ENCODE peak calls at places on chromosome 22, in nine cellular contexts. D is left colon; V is upper lobe of right lung; M is right cardiac atrium; Y is lower lobe of right lung; T is CD4-positive, alpha-beta T cell; F is stimulated activated effector memory CD8-positive, alpha-beta T cell treated with anti-CD3 and anti-CD28 coated beads, Interleukin-12 subunit alpha, Interleukin-12 subunit beta, amount 100 ng/mL, for 72 hours; X is activated T-cell treated with anti-CD3 and anti-CD28 coated beads, Interleukin-2, amount 50 U/mL, for 72 hours; E is left cardiac atrium. U is an unnamed sample.

GRCh38 chr22:44068422-44069191 is 44.5 kb downstream of the PARVB start:
- ATAC-seq in D (no peak), V (peak; percentile 81), M (peak; percentile 32), Y (peak; percentile 82), T (peak; percentile 21), F (peak; percentile 43), X (peak; percentile 35), E (peak; percentile 57), U (peak; percentile 86)

GRCh38 chr22:20996031-20996410 is 5.9 kb downstream of the THAP7 start:
- ATAC-seq in D (no peak), V (no peak), M (no peak), Y (no peak), T (no peak), F (no peak), X (no peak), E (no peak), U (no peak)

GRCh38 chr22:41305646-41306045 is 4.3 kb downstream of the ZC3H7B start:
- ATAC-seq in D (no peak), V (no peak), M (no peak), Y (no peak), T (no peak), F (no peak), X (no peak), E (peak; percentile 37), U (no peak)

GRCh38 chr22:45201678-45202332 is 38.1 kb downstream of the NUP50 start:
- ATAC-seq in D (peak; percentile 28), V (peak; percentile 4), M (no peak), Y (no peak), T (no peak), F (no peak), X (no peak), E (no peak), U (no peak)

GRCh38 chr22:33512961-33513360 is 407.3 kb downstream of the LARGE1 start:
- ATAC-seq in D (no peak), V (no peak), M (no peak), Y (no peak), T (no peak), F (no peak), X (no peak), E (no peak), U (no peak)

GRCh38 chr22:38026130-38027111 is 30.8 kb upstream of the PICK1 start:
- ATAC-seq in D (no peak), V (no peak), M (peak; percentile 14), Y (no peak), T (no peak), F (no peak), X (no peak), E (no peak), U (peak; percentile 40)

GRCh38 chr22:40232624-40233023 is 54.9 kb downstream of the TNRC6B start:
- ATAC-seq in D (no peak), V (no peak), M (no peak), Y (no peak), T (no peak), F (no peak), X (no peak), E (no peak), U (no peak)

GRCh38 chr22:35631597-35631996 is 14.5 kb upstream of the MB start:
- ATAC-seq in D (peak; percentile 47), V (peak; percentile 36), M (no peak), Y (peak; percentile 43), T (no peak), F (peak; percentile 40), X (peak; percentile 25), E (no peak), U (peak; percentile 53)

GRCh38 chr22:30183861-30184278 is 62.7 kb downstream of the LIF start:
- ATAC-seq in D (no peak), V (no peak), M (no peak), Y (no peak), T (no peak), F (peak; percentile 87), X (peak; percentile 76), E (no peak), U (no peak)

GRCh38 chr22:50192825-50193204 is 7.1 kb downstream of the TRABD start:
- ATAC-seq in D (no peak), V (no peak), M (no peak), Y (no peak), T (peak; percentile 40), F (no peak), X (no peak), E (no peak), U (peak; percentile 12)

GRCh38 chr22:23774922-23775436 is 2.3 kb downstream of the MMP11 start:
- ATAC-seq in D (no peak), V (no peak), M (no peak), Y (no peak), T (no peak), F (no peak), X (no peak), E (peak; percentile 10), U (no peak)

GRCh38 chr22:32958021-32958420 is 100.2 kb downstream of the SYN3 start:
- ATAC-seq in D (no peak), V (no peak), M (peak; percentile 49), Y (no peak), T (no peak), F (no peak), X (no peak), E (peak; percentile 54), U (no peak)

GRCh38 chr22:25781801-25782200 is 39.8 kb downstream of the MYO18B start:
- ATAC-seq in D (peak; percentile 61), V (no peak), M (no peak), Y (no peak), T (no peak), F (no peak), X (no peak), E (no peak), U (no peak)

GRCh38 chr22:30751529-30751928 is 56.9 kb downstream of the OSBP2 start:
- ATAC-seq in D (no peak), V (no peak), M (no peak), Y (no peak), T (no peak), F (no peak), X (no peak), E (no peak), U (no peak)

GRCh38 chr22:40204331-40205116 is 26.8 kb downstream of the TNRC6B start:
- ATAC-seq in D (no peak), V (peak; percentile 60), M (peak; percentile 82), Y (peak; percentile 48), T (no peak), F (no peak), X (no peak), E (peak; percentile 81), U (no peak)

GRCh38 chr22:17318817-17319216 is 50.4 kb upstream of the CECR2 start:
- ATAC-seq in D (peak; percentile 30), V (peak; percentile 90), M (no peak), Y (peak; percentile 86), T (no peak), F (no peak), X (no peak), E (peak; percentile 17), U (no peak)

GRCh38 chr22:27782065-27782464 is 19.5 kb downstream of the MN1 start:
- ATAC-seq in D (no peak), V (no peak), M (no peak), Y (no peak), T (no peak), F (no peak), X (no peak), E (no peak), U (no peak)

GRCh38 chr22:28381427-28382167 is 298.0 kb downstream of the TTC28 start:
- ATAC-seq in D (no peak), V (no peak), M (no peak), Y (no peak), T (no peak), F (no peak), X (no peak), E (no peak), U (no peak)

GRCh38 chr22:19665784-19666662 is 48.3 kb upstream of the SEPTIN5 start:
- ATAC-seq in D (no peak), V (peak; percentile 29), M (no peak), Y (peak; percentile 16), T (no peak), F (no peak), X (no peak), E (no peak), U (peak; percentile 17)

GRCh38 chr22:45602824-45603301 is 68.8 kb upstream of the ATXN10 start:
- ATAC-seq in D (no peak), V (no peak), M (peak; percentile 21), Y (no peak), T (no peak), F (no peak), X (no peak), E (no peak), U (no peak)

GRCh38 chr22:39852799-39853198 is 40.8 kb downstream of the ENTHD1 start:
- ATAC-seq in D (no peak), V (no peak), M (no peak), Y (no peak), T (no peak), F (no peak), X (no peak), E (no peak), U (peak; percentile 63)

GRCh38 chr22:38317995-38318715 is 922 bp upstream of the CSNK1E start:
- ATAC-seq in D (peak; percentile 82), V (peak; percentile 73), M (peak; percentile 83), Y (peak; percentile 71), T (no peak), F (no peak), X (no peak), E (peak; percentile 78), U (no peak)

GRCh38 chr22:45757068-45757467 is 85.4 kb downstream of the ATXN10 start:
- ATAC-seq in D (no peak), V (peak; percentile 84), M (peak; percentile 75), Y (peak; percentile 84), T (no peak), F (no peak), X (no peak), E (peak; percentile 86), U (no peak)

GRCh38 chr22:29309332-29310064 is 3.0 kb downstream of the GAS2L1 start:
- ATAC-seq in D (peak; percentile 32), V (no peak), M (peak; percentile 5), Y (no peak), T (no peak), F (no peak), X (no peak), E (peak; percentile 0), U (no peak)

GRCh38 chr22:36243996-36244395 is 4.7 kb upstream of the APOL2 start:
- ATAC-seq in D (no peak), V (no peak), M (no peak), Y (no peak), T (no peak), F (no peak), X (no peak), E (no peak), U (no peak)

GRCh38 chr22:30017375-30017774 is 62.9 kb upstream of the HORMAD2 start:
- ATAC-seq in D (no peak), V (no peak), M (no peak), Y (no peak), T (no peak), F (no peak), X (no peak), E (no peak), U (no peak)

GRCh38 chr22:32361257-32361656 is 3.6 kb downstream of the RFPL3 start:
- ATAC-seq in D (no peak), V (no peak), M (no peak), Y (no peak), T (no peak), F (no peak), X (no peak), E (no peak), U (no peak)

GRCh38 chr22:22908941-22909604 is 21.5 kb downstream of the IGLL5 start:
- ATAC-seq in D (no peak), V (no peak), M (no peak), Y (no peak), T (no peak), F (no peak), X (no peak), E (no peak), U (no peak)

GRCh38 chr22:19723990-19724827 is 870 bp downstream of the GP1BB start:
- ATAC-seq in D (peak; percentile 36), V (peak; percentile 21), M (no peak), Y (peak; percentile 26), T (peak; percentile 78), F (peak; percentile 66), X (peak; percentile 87), E (peak; percentile 11), U (no peak)

GRCh38 chr22:30763815-30764686 is 69.4 kb downstream of the OSBP2 start:
- ATAC-seq in D (peak; percentile 78), V (peak; percentile 81), M (peak; percentile 66), Y (peak; percentile 77), T (peak; percentile 71), F (peak; percentile 81), X (peak; percentile 96), E (peak; percentile 83), U (peak; percentile 62)

GRCh38 chr22:38941488-38941987 is 15.9 kb upstream of the APOBEC3A start:
- ATAC-seq in D (no peak), V (peak; percentile 90), M (no peak), Y (peak; percentile 82), T (peak; percentile 32), F (peak; percentile 94), X (peak; percentile 92), E (peak; percentile 35), U (peak; percentile 92)

U was measured in stimulated activated memory B cell treated with anti-CD40 and anti-IgM and Interleukin-4, amounts not matched to agents 10 μg/mL and 1 μg/mL and 100 μg/mL, for 72 hours.